ENCODE peak calls at places on chromosomes 3 and 15, in six cellular contexts. J is heart left ventricle, C is DND-41, R is PC-3, N is H1, S is fibroblast of lung. A is an unnamed sample. For H3K4me1, the result is how much of the 10 kb centered on the place peaks cover.

GRCh38 chr3:188706176-188706575 is 465.6 kb upstream of the TPRG1 start:
- DNase-seq in J (no peak), C (no peak), R (peak), N (no peak), S (peak), A (no peak)

GRCh38 chr3:39000008-39000450 is 51.7 kb downstream of the SCN11A start:
- DNase-seq in J (no peak), C (no peak), R (peak), N (no peak), S (peak), A (no peak)

GRCh38 chr3:83034806-83035703 is 1273.6 kb upstream of the GBE1 start:
- DNase-seq in J (no peak), C (no peak), R (no peak), N (no peak), S (no peak), A (peak)

GRCh38 chr3:72309626-72310025 is 524.7 kb upstream of the PROK2 start:
- DNase-seq in J (no peak), C (no peak), R (no peak), N (no peak), S (no peak), A (no peak)

GRCh38 chr3:71066849-71067261 is 516.7 kb downstream of the FOXP1 start:
- DNase-seq in J (peak), C (peak), R (peak), N (no peak), S (peak), A (no peak)

GRCh38 chr15:53811530-53811929 is 52.1 kb upstream of the WDR72 start:
- DNase-seq in J (no peak), C (no peak), R (peak), N (no peak), S (no peak), A (no peak)

GRCh38 chr3:49972656-49973055 is 32.7 kb downstream of the RBM6 start:
- DNase-seq in J (no peak), C (no peak), R (no peak), N (no peak), S (no peak), A (no peak)

GRCh38 chr3:98994128-98994762 is 92.8 kb upstream of the DCBLD2 start:
- DNase-seq in J (no peak), C (no peak), R (peak), N (no peak), S (peak), A (no peak)

GRCh38 chr3:108907194-108907593 is 46.5 kb downstream of the GUCA1C start:
- DNase-seq in J (no peak), C (no peak), R (no peak), N (no peak), S (peak), A (no peak)

GRCh38 chr3:117226932-117227331 is 517.4 kb downstream of the TUSC7 start:
- DNase-seq in J (no peak), C (no peak), R (no peak), N (no peak), S (no peak), A (no peak)

GRCh38 chr15:69415381-69415780 is 1.2 kb downstream of the KIF23 start:
- DNase-seq in J (no peak), C (no peak), R (no peak), N (no peak), S (peak), A (no peak)

GRCh38 chr3:157174616-157175498 is 14.9 kb upstream of the CCNL1 start:
- DNase-seq in J (peak), C (peak), R (peak), N (peak), S (peak), A (peak)

GRCh38 chr15:25545017-25545416 is 106.2 kb upstream of the UBE3A start:
- DNase-seq in J (no peak), C (no peak), R (peak), N (no peak), S (peak), A (no peak)

GRCh38 chr15:52100807-52101206 is 11.8 kb downstream of the BCL2L10 start:
- DNase-seq in J (peak), C (no peak), R (peak), N (no peak), S (peak), A (peak)

GRCh38 chr3:188212308-188212969 is 58.5 kb downstream of the LPP start:
- DNase-seq in J (no peak), C (no peak), R (peak), N (no peak), S (peak), A (no peak)

GRCh38 chr3:136772709-136773108 is 20.5 kb upstream of the STAG1 start:
- DNase-seq in J (no peak), C (no peak), R (peak), N (no peak), S (peak), A (no peak)

GRCh38 chr3:130424837-130425236 is 79.4 kb downstream of the COL6A5 start:
- DNase-seq in J (no peak), C (no peak), R (no peak), N (no peak), S (no peak), A (no peak)

GRCh38 chr3:52218454-52218853 is 7.0 kb downstream of the TLR9 start:
- DNase-seq in J (no peak), C (peak), R (no peak), N (no peak), S (no peak), A (no peak)

GRCh38 chr15:26806161-26806560 is 33.3 kb upstream of the GABRB3 start:
- DNase-seq in J (no peak), C (no peak), R (no peak), N (no peak), S (no peak), A (no peak)

GRCh38 chr15:95148183-95148582 is 916.8 kb downstream of the MCTP2 start:
- DNase-seq in J (no peak), C (no peak), R (no peak), N (no peak), S (no peak), A (no peak)

GRCh38 chr15:96457852-96458251 is 127.4 kb downstream of the NR2F2 start:
- DNase-seq in J (no peak), C (no peak), R (no peak), N (no peak), S (no peak), A (no peak)

GRCh38 chr3:124859025-124859424 is 28.1 kb downstream of the ITGB5 start:
- DNase-seq in J (no peak), C (no peak), R (no peak), N (no peak), S (peak), A (no peak)

GRCh38 chr3:152071924-152072323 is 196.8 kb upstream of the MBNL1 start:
- DNase-seq in J (no peak), C (no peak), R (peak), N (no peak), S (peak), A (no peak)

GRCh38 chr3:11764931-11765363 is 81.7 kb downstream of the TAMM41 start:
- DNase-seq in J (no peak), C (peak), R (peak), N (no peak), S (peak), A (no peak)

GRCh38 chr15:43776101-43776717 is 557 bp downstream of the ELL3 start:
- DNase-seq in J (peak), C (peak), R (peak), N (peak), S (no peak), A (peak)

GRCh38 chr15:69236505-69236904 is 62.2 kb upstream of the PAQR5 start:
- DNase-seq in J (no peak), C (no peak), R (no peak), N (no peak), S (no peak), A (no peak)

GRCh38 chr3:182568206-182568605 is 225.1 kb upstream of the ATP11B start:
- DNase-seq in J (no peak), C (no peak), R (no peak), N (no peak), S (peak), A (no peak)

GRCh38 chr3:45224824-45225464 is 1.1 kb downstream of the TMEM158 start:
- DNase-seq in J (peak), C (peak), R (peak), N (peak), S (peak), A (peak)

GRCh38 chr3:50759015-50759414 is 84.3 kb downstream of the DOCK3 start:
- DNase-seq in J (no peak), C (no peak), R (no peak), N (no peak), S (no peak), A (no peak)

GRCh38 chr3:71684752-71685151 is 40.5 kb downstream of the EIF4E3 start:
- DNase-seq in J (no peak), C (no peak), R (peak), N (no peak), S (peak), A (no peak)

GRCh38 chr3:141240290-141241247 is 8.9 kb downstream of the PXYLP1 start:
- DNase-seq in J (no peak), C (peak), R (no peak), N (no peak), S (peak), A (no peak)

DNA sequence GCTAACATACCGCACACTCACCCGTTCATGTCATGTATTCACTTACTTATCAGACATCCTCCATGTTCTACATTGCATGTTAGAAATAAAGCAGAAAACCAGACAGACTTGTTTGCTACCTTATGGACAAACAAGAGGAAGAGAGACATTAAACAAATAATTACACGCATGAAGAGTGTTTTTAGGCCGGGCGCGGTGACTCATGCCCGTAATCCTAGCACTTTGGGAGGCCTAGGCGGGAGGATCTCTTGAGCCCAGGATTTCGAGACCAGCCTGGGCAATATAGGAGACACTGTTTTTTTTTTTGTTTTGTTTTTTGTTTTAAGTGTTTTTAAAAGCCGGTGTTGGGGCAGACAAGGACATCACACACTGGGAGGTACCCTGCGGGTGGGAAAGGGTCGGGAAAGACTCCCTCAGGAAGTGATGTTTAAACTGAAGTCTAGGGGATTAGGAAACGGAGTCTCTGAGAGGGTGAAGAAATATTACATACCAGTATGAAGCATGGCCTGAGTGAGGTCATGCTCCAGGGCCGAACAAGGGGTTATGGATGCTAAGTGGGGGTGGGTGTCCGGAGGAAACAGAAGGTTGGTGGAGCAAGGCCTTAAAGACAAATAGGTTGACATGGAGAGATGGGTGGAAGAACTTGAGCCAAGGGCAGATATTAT is 2.1 kb upstream of the USP3 start:
- DNase-seq in J (no peak), C (no peak), R (peak), N (no peak), S (no peak), A (peak)
- H3K4me1 ChIP-seq in J (under half), C (under half), R (half or more), N (under half), S (under half), A (under half)

GRCh38 chr3:184559336-184559735 is 2.2 kb upstream of the EPHB3 start:
- DNase-seq in J (peak), C (no peak), R (peak), N (no peak), S (no peak), A (peak)

GRCh38 chr3:184560992-184561328 is 625 bp upstream of the EPHB3 start:
- DNase-seq in J (no peak), C (no peak), R (peak), N (no peak), S (no peak), A (no peak)

GRCh38 chr3:184562146-184562861 is 719 bp downstream of the EPHB3 start:
- DNase-seq in J (no peak), C (no peak), R (peak), N (no peak), S (no peak), A (no peak)

GRCh38 chr3:184561329-184562145 is at the start of gene EPHB3:
- DNase-seq in J (peak), C (peak), R (peak), N (peak), S (peak), A (peak)

GRCh38 chr3:184560531-184560930 is 1.1 kb upstream of the EPHB3 start:
- DNase-seq in J (no peak), C (no peak), R (no peak), N (no peak), S (no peak), A (no peak)
- H3K4me3 ChIP-seq in J (no peak), C (no peak), R (peak), N (peak), S (no peak), A (no peak)

DNA sequence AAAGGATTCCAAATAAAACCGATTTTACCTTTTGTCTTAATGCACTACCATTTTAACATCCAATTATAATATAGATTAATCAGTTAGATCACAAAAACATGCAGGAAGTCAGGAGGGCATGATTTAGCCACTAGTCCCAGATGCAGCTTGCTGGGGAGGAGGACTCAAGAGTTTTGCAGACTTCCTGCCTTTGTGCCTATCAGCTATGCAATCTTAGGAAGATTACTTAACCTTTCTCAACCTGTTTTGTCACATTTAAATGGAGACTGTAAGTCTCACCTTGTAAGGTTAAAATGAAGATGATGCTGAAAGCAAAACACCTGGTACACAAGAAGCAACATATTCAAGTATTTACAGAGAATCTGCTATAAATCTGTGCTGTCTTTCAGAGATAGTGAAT is 242.5 kb upstream of the GOLIM4 start:
- DNase-seq in J (no peak), C (no peak), R (no peak), N (no peak), S (no peak), A (no peak)
- H3K4me1 ChIP-seq in J (under half), C (under half), R (under half), N (under half), S (under half), A (under half)

GRCh38 chr3:5126586-5126985 is 4.5 kb downstream of the ARL8B start:
- DNase-seq in J (no peak), C (no peak), R (no peak), N (no peak), S (peak), A (no peak)
- H3K4me3 ChIP-seq in J (no peak), C (no peak), R (no peak), N (no peak), S (no peak), A (no peak)

DNA sequence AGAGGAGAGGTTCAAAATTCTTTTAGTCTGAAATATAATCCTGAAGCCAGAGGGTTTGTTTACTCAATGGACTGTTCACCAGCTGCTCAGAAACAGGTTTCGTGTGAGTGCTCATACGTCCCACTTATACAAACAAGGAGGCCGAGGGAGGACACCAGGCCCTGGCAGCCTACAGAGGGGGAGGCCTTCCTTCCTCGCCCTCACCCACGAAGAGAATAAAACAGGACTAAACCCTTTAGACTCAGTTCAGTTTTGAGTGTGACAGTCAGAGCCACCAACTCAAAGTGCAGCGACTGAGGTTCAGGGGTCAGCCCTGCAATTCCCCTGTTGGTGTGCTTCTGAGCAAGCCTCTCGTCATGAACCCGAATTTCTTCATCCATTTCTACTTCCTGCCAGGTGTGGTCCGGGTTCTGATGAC is 17.3 kb downstream of the FAM174B start:
- DNase-seq in J (no peak), C (no peak), R (peak), N (no peak), S (peak), A (no peak)
- H3K4me1 ChIP-seq in J (under half), C (under half), R (under half), N (under half), S (under half), A (under half)

GRCh38 chr15:51038258-51039042 is 56.3 kb downstream of the TNFAIP8L3 start:
- DNase-seq in J (no peak), C (no peak), R (no peak), N (no peak), S (no peak), A (no peak)
- H3K4me3 ChIP-seq in J (no peak), C (no peak), R (no peak), N (no peak), S (no peak), A (no peak)